ENCODE peak calls at places on chromosomes 2 and 18, in seven cellular contexts. X, G, Y, L, W, R and K are unnamed samples.

GRCh38 chr2:41763091-41763490 is 284.7 kb upstream of the PKDCC start:
- DNase-seq in X (no peak), L (no peak), Y (no peak), G (no peak), W (no peak), R (no peak), K (no peak)

GRCh38 chr2:128374001-128374710 is 55.5 kb upstream of the HS6ST1 start:
- DNase-seq in X (no peak), G (no peak), R (no peak), Y (peak; percentile 74), L (no peak), W (peak; percentile 93), K (peak; percentile 51)

GRCh38 chr2:26449278-26450030 is 28.5 kb downstream of the OTOF start:
- DNase-seq in X (no peak), Y (no peak), R (no peak), W (no peak), L (no peak), G (no peak), K (no peak)

GRCh38 chr2:86770816-86771215 is 19.9 kb downstream of the CD8A start:
- DNase-seq in W (no peak), X (no peak), Y (no peak), L (no peak), R (no peak), G (no peak), K (no peak)

GRCh38 chr18:70044626-70045025 is 97.0 kb upstream of the CD226 start:
- DNase-seq in R (no peak), Y (peak; percentile 91), X (no peak), L (no peak), W (peak; percentile 79), G (no peak), K (peak; percentile 97)

GRCh38 chr2:19185061-19185460 is 173.4 kb downstream of the OSR1 start:
- DNase-seq in X (no peak), Y (no peak), G (no peak), R (no peak), W (no peak), L (no peak), K (no peak)

GRCh38 chr2:104434363-104434792 is 419.5 kb upstream of the POU3F3 start:
- DNase-seq in W (peak; percentile 16), R (peak; percentile 73), L (no peak), Y (no peak), X (peak; percentile 6), G (peak; percentile 43), K (no peak)

GRCh38 chr2:109689182-109689935 is 75.2 kb downstream of the SOWAHC start:
- DNase-seq in W (no peak), Y (no peak), R (no peak), X (no peak), L (no peak), G (no peak), K (no peak)

GRCh38 chr2:231711677-231712461 is 3.5 kb downstream of the PTMA start:
- DNase-seq in R (no peak), W (no peak), G (no peak), Y (no peak), X (no peak), L (peak; percentile 29), K (no peak)

GRCh38 chr2:240925576-240926515 is 19.7 kb downstream of the CROCC2 start:
- DNase-seq in R (no peak), Y (no peak), G (no peak), L (no peak), W (no peak), X (no peak), K (no peak)

GRCh38 chr2:104378853-104379374 is 475.0 kb upstream of the POU3F3 start:
- DNase-seq in G (peak; percentile 64), L (no peak), X (no peak), Y (no peak), R (peak; percentile 55), W (peak; percentile 59), K (no peak)

GRCh38 chr2:64727013-64727767 is 73.5 kb upstream of the SERTAD2 start:
- DNase-seq in Y (no peak), G (no peak), R (peak; percentile 62), X (no peak), W (no peak), L (no peak), K (no peak)

GRCh38 chr2:235934059-235934896 is 233.9 kb downstream of the GBX2 start:
- DNase-seq in Y (no peak), X (no peak), W (no peak), G (no peak), L (no peak), R (no peak), K (no peak)

GRCh38 chr18:9191658-9192256 is 55.2 kb downstream of the ANKRD12 start:
- DNase-seq in R (no peak), X (no peak), Y (no peak), G (no peak), L (no peak), W (no peak), K (no peak)

GRCh38 chr2:46014911-46015654 is 282.1 kb upstream of the EPAS1 start:
- DNase-seq in G (no peak), L (no peak), X (no peak), R (no peak), W (no peak), Y (no peak), K (no peak)

GRCh38 chr2:196136151-196136550 is 35.2 kb downstream of the STK17B start:
- DNase-seq in X (no peak), R (no peak), L (no peak), W (no peak), G (no peak), Y (no peak), K (no peak)

GRCh38 chr2:239321596-239322413 is 79.0 kb downstream of the HDAC4 start:
- DNase-seq in G (no peak), W (no peak), L (no peak), Y (no peak), R (no peak), X (no peak), K (no peak)

GRCh38 chr2:190180313-190181065 is 118.0 kb upstream of the MSTN start:
- DNase-seq in L (no peak), W (peak; percentile 85), X (peak; percentile 33), G (peak; percentile 46), Y (no peak), R (peak; percentile 83), K (no peak)

GRCh38 chr2:234853739-234854138 is 98.1 kb upstream of the SH3BP4 start:
- DNase-seq in L (no peak), X (no peak), W (no peak), G (no peak), R (no peak), Y (no peak), K (no peak)

GRCh38 chr2:120685403-120686297 is 50.0 kb upstream of the GLI2 start:
- DNase-seq in Y (no peak), X (no peak), R (no peak), L (no peak), G (no peak), W (no peak), K (no peak)

GRCh38 chr2:170929686-170930050 is 615 bp downstream of the GORASP2 start:
- DNase-seq in X (no peak), L (peak; percentile 34), R (peak; percentile 64), Y (peak; percentile 6), W (peak; percentile 57), G (peak; percentile 27), K (no peak)

GRCh38 chr2:59223737-59224136 is 982.6 kb upstream of the FANCL start:
- DNase-seq in Y (no peak), W (no peak), L (no peak), R (no peak), G (no peak), X (no peak), K (no peak)

GRCh38 chr18:46660955-46661749 is 4.1 kb upstream of the LOXHD1 start:
- DNase-seq in L (no peak), W (peak; percentile 51), X (peak; percentile 20), R (peak; percentile 6), G (peak; percentile 80), Y (no peak), K (no peak)

GRCh38 chr2:105773568-105773967 is 28.9 kb downstream of the NCK2 start:
- DNase-seq in L (no peak), X (no peak), G (no peak), R (no peak), W (no peak), Y (no peak), K (no peak)

GRCh38 chr2:239020541-239021041 is 172.7 kb downstream of the TWIST2 start:
- DNase-seq in R (no peak), X (no peak), L (no peak), G (no peak), W (no peak), Y (no peak), K (no peak)

GRCh38 chr18:78822171-78822570 is 157.4 kb upstream of the SALL3 start:
- DNase-seq in W (no peak), L (no peak), R (no peak), Y (no peak), G (no peak), X (no peak), K (no peak)

GRCh38 chr18:79062806-79063205 is 6.4 kb upstream of the ATP9B start:
- DNase-seq in R (no peak), X (no peak), Y (no peak), W (no peak), L (no peak), G (no peak), K (no peak)

GRCh38 chr2:109472331-109473005 is 141.3 kb downstream of the SEPTIN10 start:
- DNase-seq in G (no peak), W (no peak), L (no peak), R (no peak), Y (no peak), X (no peak), K (no peak)

GRCh38 chr2:12262681-12263436 is 453.9 kb upstream of the TRIB2 start:
- DNase-seq in R (no peak), Y (no peak), L (no peak), W (peak; percentile 62), G (peak; percentile 19), X (no peak), K (no peak)

GRCh38 chr18:67525328-67526110 is 9.0 kb upstream of the DSEL start:
- DNase-seq in W (peak; percentile 82), Y (peak; percentile 96), L (no peak), R (no peak), G (peak; percentile 12), X (no peak), K (peak; percentile 88)

GRCh38 chr2:96393989-96394761 is 58.6 kb downstream of the NCAPH start:
- DNase-seq in W (no peak), G (peak; percentile 14), Y (no peak), R (no peak), X (no peak), L (no peak), K (no peak)

GRCh38 chr2:57696016-57696415 is 350.6 kb upstream of the VRK2 start:
- DNase-seq in W (no peak), X (no peak), G (no peak), R (no peak), L (no peak), Y (no peak), K (no peak)

GRCh38 chr2:176873403-176873802 is 339.2 kb upstream of the HNRNPA3 start:
- DNase-seq in G (no peak), X (no peak), L (no peak), R (no peak), Y (no peak), W (no peak), K (no peak)

GRCh38 chr2:214904634-214905033 is 95.2 kb upstream of the BARD1 start:
- DNase-seq in G (no peak), X (no peak), R (no peak), W (no peak), Y (no peak), L (no peak), K (no peak)

GRCh38 chr18:70339915-70340314 is 51.1 kb downstream of the SOCS6 start:
- DNase-seq in L (no peak), R (peak; percentile 53), W (no peak), G (no peak), X (no peak), Y (no peak), K (no peak)

GRCh38 chr2:163919717-163920116 is 183.9 kb upstream of the FIGN start:
- DNase-seq in X (no peak), R (no peak), L (no peak), G (no peak), Y (no peak), W (no peak), K (no peak)